ENCODE peak calls at places on chromosomes 1 and 21, in eight cellular contexts. V is fibroblast of pulmonary artery, F is RWPE1, K is neural crest cell, B is aorta, E is NCI-H1105, A is H9, Q is AG04450. P is an unnamed sample.

GRCh38 chr1:2413495-2414296 is 1.3 kb upstream of the PEX10 start:
- DNase-seq in K (no peak), Q (no peak), V (no peak), F (no peak), A (peak), B (no peak), E (no peak), P (no peak)

GRCh38 chr1:16055613-16056520 is 12.3 kb downstream of the CLCNKB start:
- DNase-seq in F (peak), K (peak), V (peak), E (peak), Q (peak), A (peak), B (peak), P (peak)

GRCh38 chr1:110229348-110230001 is 19.4 kb downstream of the KCNC4 start:
- DNase-seq in Q (no peak), K (no peak), E (peak), V (no peak), A (peak), F (peak), B (no peak), P (no peak)

GRCh38 chr1:14809186-14809981 is 210.9 kb downstream of the KAZN start:
- DNase-seq in E (no peak), K (no peak), Q (no peak), F (no peak), B (no peak), A (no peak), V (no peak), P (no peak)

GRCh38 chr1:24641646-24642151 is 1.4 kb upstream of the SRRM1 start:
- DNase-seq in V (peak), B (peak), Q (no peak), A (peak), K (no peak), E (no peak), F (no peak), P (peak)

GRCh38 chr1:204649756-204650155 is 35.8 kb downstream of the LRRN2 start:
- DNase-seq in F (no peak), E (peak), V (no peak), K (no peak), B (no peak), Q (no peak), A (no peak), P (no peak)

GRCh38 chr21:33125981-33126380 is 56.0 kb downstream of the OLIG1 start:
- DNase-seq in A (no peak), B (no peak), K (no peak), V (no peak), F (no peak), E (no peak), Q (no peak), P (no peak)

GRCh38 chr1:17538428-17539130 is 919 bp upstream of the ARHGEF10L start:
- DNase-seq in B (peak), K (peak), Q (no peak), A (peak), V (no peak), E (peak), F (no peak), P (no peak)

GRCh38 chr21:43723648-43724047 is 4.7 kb downstream of the PDXK start:
- DNase-seq in K (no peak), V (no peak), Q (no peak), B (no peak), F (no peak), E (no peak), A (no peak), P (no peak)

GRCh38 chr1:4371849-4372248 is 282.6 kb upstream of the AJAP1 start:
- DNase-seq in A (no peak), F (no peak), Q (no peak), E (no peak), B (no peak), V (no peak), K (no peak), P (no peak)

GRCh38 chr1:5565281-5565680 is 426.9 kb downstream of the NPHP4 start:
- DNase-seq in F (no peak), Q (no peak), K (no peak), V (no peak), A (no peak), E (no peak), B (no peak), P (no peak)

GRCh38 chr1:55053265-55053954 is 14.1 kb downstream of the PCSK9 start:
- DNase-seq in A (no peak), K (no peak), E (no peak), Q (no peak), F (no peak), B (no peak), V (peak), P (no peak)

GRCh38 chr1:71414229-71414628 is 333.4 kb upstream of the ZRANB2 start:
- DNase-seq in F (no peak), B (no peak), A (no peak), Q (no peak), V (peak), E (peak), K (no peak), P (no peak)

GRCh38 chr1:234957330-234958065 is 171.1 kb downstream of the TOMM20 start:
- DNase-seq in F (peak), B (no peak), K (no peak), Q (peak), A (peak), V (peak), E (no peak), P (peak)

GRCh38 chr21:42572906-42573495 is 59.3 kb downstream of the SLC37A1 start:
- DNase-seq in Q (no peak), F (no peak), E (no peak), V (no peak), K (no peak), A (no peak), B (peak), P (no peak)

GRCh38 chr1:171819946-171820345 is 21.4 kb upstream of the DNM3 start:
- DNase-seq in E (no peak), V (no peak), B (no peak), A (no peak), Q (no peak), F (no peak), K (no peak), P (no peak)

GRCh38 chr1:234871039-234871709 is 257.5 kb downstream of the TOMM20 start:
- DNase-seq in B (no peak), Q (no peak), V (no peak), K (no peak), F (no peak), E (no peak), A (no peak), P (no peak)

GRCh38 chr1:95957748-95958147 is 723.7 kb downstream of the RWDD3 start:
- DNase-seq in B (no peak), F (no peak), E (no peak), K (no peak), Q (no peak), V (peak), A (no peak), P (no peak)

GRCh38 chr1:179953974-179954493 is 576 bp upstream of the CEP350 start:
- DNase-seq in A (no peak), V (peak), F (no peak), B (peak), E (no peak), K (no peak), Q (peak), P (no peak)

GRCh38 chr1:243950166-243950565 is 100.1 kb upstream of the AKT3 start:
- DNase-seq in A (no peak), B (no peak), E (no peak), F (peak), V (peak), K (no peak), Q (peak), P (no peak)

GRCh38 chr1:209655412-209655811 is 3.2 kb upstream of the LAMB3 start:
- DNase-seq in A (no peak), V (no peak), K (no peak), B (no peak), F (no peak), E (no peak), Q (no peak), P (no peak)

GRCh38 chr1:53686371-53687267 is 52.3 kb downstream of the GLIS1 start:
- DNase-seq in K (no peak), B (no peak), A (no peak), F (no peak), Q (no peak), E (no peak), V (no peak), P (no peak)

GRCh38 chr1:37633950-37634553 is 640 bp downstream of the RSPO1 start:
- DNase-seq in Q (no peak), E (no peak), V (no peak), A (no peak), B (peak), F (no peak), K (no peak), P (no peak)